ENCODE peak calls at places on chromosomes 3 and 15, in nine cellular contexts. U is stimulated activated naive CD8-positive, alpha-beta T cell treated with anti-CD3 and anti-CD28 coated beads, Interleukin-15, amount 100 ng/mL, for 72 hours; W is NB4; K is activated CD4-positive, alpha-beta T cell treated with anti-CD3 and anti-CD28 coated beads, Interleukin-2, amount 50 U/mL, for 24 hours; R is uterus; B is stimulated activated CD8-positive, alpha-beta memory T cell treated with anti-CD3 and anti-CD28 coated beads, Interleukin-15, amount 100 ng/mL, for 24 hours; N is activated T-cell treated with anti-CD3 and anti-CD28 coated beads, Interleukin-2, amount 50 U/mL, for 24 hours; T is mesendoderm; S is osteocyte. I is an unnamed sample.

GRCh38 chr15:69298354-69298696 is 387 bp upstream of the PAQR5 start:
- DNase-seq in B (no peak), N (no peak), S (no peak), W (no peak), R (no peak), U (no peak), K (no peak), T (no peak), I (no peak)

GRCh38 chr15:71812966-71813722 is 2.8 kb downstream of the NR2E3 start:
- DNase-seq in K (no peak), T (no peak), W (no peak), B (no peak), R (no peak), S (peak; percentile 82), N (no peak), U (no peak), I (no peak)

GRCh38 chr15:48392356-48392755 is 61.1 kb downstream of the DUT start:
- DNase-seq in R (peak; percentile 78), K (no peak), N (no peak), B (no peak), U (no peak), W (no peak), T (no peak), S (peak; percentile 30), I (peak; percentile 82)

GRCh38 chr3:140250945-140251344 is 316.0 kb downstream of the CLSTN2 start:
- DNase-seq in K (no peak), S (no peak), W (no peak), U (no peak), T (no peak), N (no peak), R (no peak), B (no peak), I (no peak)

GRCh38 chr15:29596266-29596665 is 226.0 kb downstream of the TJP1 start:
- DNase-seq in K (no peak), W (no peak), T (no peak), N (no peak), B (no peak), U (no peak), R (no peak), S (no peak), I (no peak)

GRCh38 chr15:89457086-89457485 is 39.3 kb downstream of the RHCG start:
- DNase-seq in N (no peak), U (no peak), K (no peak), W (peak; percentile 70), T (peak; percentile 72), S (no peak), B (no peak), R (no peak), I (no peak)

GRCh38 chr3:23996058-23996457 is 51.0 kb downstream of the NR1D2 start:
- DNase-seq in N (no peak), W (no peak), R (no peak), K (no peak), T (no peak), B (no peak), S (no peak), U (no peak), I (no peak)

GRCh38 chr3:37768107-37768809 is 93.4 kb upstream of the CTDSPL start:
- DNase-seq in B (no peak), S (no peak), W (no peak), R (no peak), T (peak; percentile 39), U (no peak), N (no peak), K (no peak), I (no peak)

GRCh38 chr3:194768586-194768985 is 82.9 kb downstream of the FAM43A start:
- DNase-seq in T (no peak), N (no peak), W (no peak), R (no peak), K (no peak), B (peak; percentile 4), U (no peak), S (no peak), I (no peak)

GRCh38 chr15:75712668-75713337 is at the start of gene CSPG4:
- DNase-seq in S (no peak), U (no peak), K (no peak), R (peak; percentile 74), B (no peak), W (no peak), N (no peak), T (peak; percentile 58), I (no peak)

GRCh38 chr3:167872941-167873340 is 137.4 kb downstream of the SERPINI1 start:
- DNase-seq in B (no peak), K (no peak), W (no peak), U (no peak), R (no peak), T (no peak), S (no peak), N (no peak), I (no peak)

GRCh38 chr3:174951498-174951897 is 92.4 kb downstream of the NAALADL2 start:
- DNase-seq in U (no peak), R (no peak), B (no peak), W (no peak), K (no peak), T (no peak), N (no peak), S (no peak), I (no peak)

GRCh38 chr15:51299187-51300015 is 39.0 kb downstream of the CYP19A1 start:
- DNase-seq in B (no peak), K (no peak), S (no peak), T (no peak), U (no peak), R (no peak), W (no peak), N (no peak), I (no peak)

GRCh38 chr3:122572940-122573412 is 4.5 kb upstream of the PARP15 start:
- DNase-seq in T (peak; percentile 71), W (peak; percentile 93), B (no peak), S (no peak), K (no peak), R (peak; percentile 36), N (no peak), U (peak; percentile 8), I (no peak)

GRCh38 chr3:71247221-71247947 is 336.1 kb downstream of the FOXP1 start:
- DNase-seq in W (peak; percentile 25), B (no peak), U (no peak), N (no peak), K (no peak), S (no peak), R (no peak), T (peak; percentile 94), I (no peak)

GRCh38 chr3:122493296-122493695 is 21.4 kb downstream of the KPNA1 start:
- DNase-seq in W (no peak), B (no peak), T (no peak), K (no peak), R (no peak), S (no peak), U (no peak), N (no peak), I (no peak)

GRCh38 chr3:127405791-127406190 is 117.9 kb upstream of the PRR20G start:
- DNase-seq in W (no peak), U (no peak), R (no peak), T (no peak), N (no peak), B (no peak), S (peak; percentile 49), K (no peak), I (no peak)

GRCh38 chr3:43104786-43105185 is 1.1 kb downstream of the POMGNT2 start:
- DNase-seq in K (no peak), N (no peak), R (no peak), S (no peak), B (no peak), W (peak; percentile 1), T (no peak), U (peak; percentile 4), I (no peak)

GRCh38 chr15:95826388-95826781 is 504.1 kb upstream of the NR2F2 start:
- DNase-seq in K (no peak), U (no peak), B (no peak), W (no peak), T (no peak), S (no peak), N (no peak), R (no peak), I (no peak)

GRCh38 chr15:80780416-80781221 is 1.4 kb downstream of the CEMIP start:
- DNase-seq in W (no peak), T (peak; percentile 81), U (peak; percentile 30), K (no peak), B (peak; percentile 14), S (peak; percentile 92), N (peak; percentile 46), R (no peak), I (no peak)

GRCh38 chr15:58616171-58616570 is 133.3 kb downstream of the ADAM10 start:
- DNase-seq in T (no peak), B (no peak), W (no peak), R (no peak), S (no peak), N (no peak), K (no peak), U (no peak), I (no peak)

GRCh38 chr3:11803977-11804903 is 42.4 kb downstream of the TAMM41 start:
- DNase-seq in N (no peak), T (peak; percentile 76), K (no peak), U (peak; percentile 5), S (no peak), W (peak; percentile 63), B (no peak), R (peak; percentile 46), I (no peak)

GRCh38 chr3:10527295-10528016 is 22.1 kb upstream of the ATP2B2 start:
- DNase-seq in U (no peak), S (peak; percentile 75), N (no peak), W (no peak), B (no peak), T (no peak), K (no peak), R (no peak), I (peak; percentile 51)

GRCh38 chr3:115062412-115062956 is 84.6 kb downstream of the ZBTB20 start:
- DNase-seq in S (no peak), R (no peak), W (no peak), K (no peak), U (no peak), T (no peak), N (no peak), B (no peak), I (no peak)

GRCh38 chr3:187016639-187017345 is 86.5 kb downstream of the ST6GAL1 start:
- DNase-seq in R (no peak), W (peak; percentile 83), B (no peak), U (no peak), N (no peak), S (peak; percentile 56), T (peak; percentile 33), K (no peak), I (peak; percentile 60)

GRCh38 chr3:39108309-39108708 is 829 bp downstream of the TTC21A start:
- DNase-seq in B (no peak), U (no peak), S (no peak), T (no peak), R (no peak), K (no peak), N (no peak), W (peak; percentile 71), I (no peak)

GRCh38 chr3:133383175-133383574 is 16.7 kb upstream of the BFSP2 start:
- DNase-seq in N (no peak), B (no peak), S (no peak), U (no peak), K (no peak), W (no peak), R (no peak), T (no peak), I (no peak)

GRCh38 chr3:86937306-86937791 is 53.6 kb downstream of the VGLL3 start:
- DNase-seq in U (no peak), K (no peak), T (peak; percentile 59), N (no peak), W (no peak), B (no peak), R (peak; percentile 40), S (no peak), I (peak; percentile 72)

GRCh38 chr15:66570327-66570726 is 4.5 kb upstream of the LCTL start:
- DNase-seq in W (no peak), S (no peak), K (no peak), R (no peak), N (no peak), B (no peak), U (no peak), T (no peak), I (no peak)

GRCh38 chr15:72835289-72835890 is 51.8 kb upstream of the ADPGK start:
- DNase-seq in B (no peak), N (no peak), T (peak; percentile 78), R (no peak), U (no peak), S (no peak), W (peak; percentile 25), K (no peak), I (no peak)

GRCh38 chr3:127853681-127854080 is 31.4 kb upstream of the MGLL start:
- DNase-seq in K (no peak), B (no peak), R (no peak), W (no peak), N (no peak), T (peak; percentile 45), U (no peak), S (peak; percentile 72), I (no peak)

I was measured in right atrium auricular region.